ENCODE peak calls at places on chromosomes 3 and 15, in nine cellular contexts. D is WERI-Rb-1; Z is T-cell; H is T-helper 2 cell; C is EL; V is cerebellum; S is activated T-helper 2 cell treated with anti-CD3 and anti-CD28 coated beads, Interferon-gamma antibody, Interleukin-2, Interleukin-4, amounts not matched to agents 10 μg/mL and 5 μg/mL and 100 μg/mL, durations not matched to agents 14 hours and 24 hours and 36 hours; L is RWPE1; N is GM20000. R is an unnamed sample.

GRCh38 chr15:75844629-75845390 is 1.6 kb downstream of the UBE2Q2 start:
- DNase-seq in D (no peak), Z (no peak), H (no peak), C (no peak), V (no peak), S (no peak), L (no peak), N (no peak), R (no peak)

GRCh38 chr15:40952901-40953712 is at the start of gene CHAC1:
- DNase-seq in D (peak), Z (peak), H (peak), C (peak), V (peak), S (peak), L (peak), N (peak), R (peak)

GRCh38 chr3:157231071-157231470 is 71.1 kb upstream of the CCNL1 start:
- DNase-seq in D (no peak), Z (no peak), H (no peak), C (peak), V (no peak), S (no peak), L (no peak), N (no peak), R (no peak)

GRCh38 chr3:183895296-183895695 is 10.6 kb upstream of the PARL start:
- DNase-seq in D (no peak), Z (peak), H (peak), C (peak), V (peak), S (no peak), L (peak), N (peak), R (no peak)

GRCh38 chr3:175748087-175748732 is 889.1 kb downstream of the NAALADL2 start:
- DNase-seq in D (no peak), Z (no peak), H (no peak), C (peak), V (no peak), S (no peak), L (peak), N (no peak), R (no peak)

GRCh38 chr15:80485370-80486164 is 81.4 kb downstream of the ARNT2 start:
- DNase-seq in D (no peak), Z (no peak), H (no peak), C (no peak), V (no peak), S (no peak), L (peak), N (no peak), R (no peak)

GRCh38 chr15:62779041-62779810 is 263.3 kb upstream of the TPM1 start:
- DNase-seq in D (no peak), Z (no peak), H (no peak), C (peak), V (no peak), S (no peak), L (no peak), N (no peak), R (peak)

GRCh38 chr3:187920871-187921270 is 175.6 kb upstream of the BCL6 start:
- DNase-seq in D (no peak), Z (no peak), H (no peak), C (no peak), V (no peak), S (no peak), L (no peak), N (no peak), R (no peak)

GRCh38 chr15:48720646-48721045 is 75.1 kb upstream of the FBN1 start:
- DNase-seq in D (no peak), Z (no peak), H (no peak), C (no peak), V (no peak), S (no peak), L (no peak), N (no peak), R (no peak)

GRCh38 chr15:69275104-69275670 is 23.5 kb upstream of the PAQR5 start:
- DNase-seq in D (no peak), Z (no peak), H (no peak), C (no peak), V (no peak), S (no peak), L (no peak), N (no peak), R (no peak)

GRCh38 chr3:152474585-152474984 is 205.9 kb downstream of the MBNL1 start:
- DNase-seq in D (peak), Z (no peak), H (no peak), C (peak), V (no peak), S (no peak), L (peak), N (peak), R (no peak)

GRCh38 chr15:98123297-98123696 is 162.8 kb downstream of the ARRDC4 start:
- DNase-seq in D (no peak), Z (no peak), H (no peak), C (peak), V (no peak), S (no peak), L (no peak), N (no peak), R (no peak)

GRCh38 chr3:59308684-59309083 is 258.9 kb upstream of the CFAP20DC start:
- DNase-seq in D (no peak), Z (no peak), H (no peak), C (no peak), V (no peak), S (no peak), L (no peak), N (no peak), R (no peak)

GRCh38 chr15:56759450-56759845 is 26.1 kb upstream of the ZNF280D start:
- DNase-seq in D (no peak), Z (no peak), H (no peak), C (peak), V (no peak), S (no peak), L (peak), N (no peak), R (no peak)

R was measured in ovary.